ENCODE peak calls at places on chromosomes 6 and 20, in four cellular contexts. U, K, D and R are unnamed samples.

GRCh38 chr6:47665112-47665511 is 33.3 kb upstream of the ADGRF4 start:
- DNase-seq in D (peak; percentile 31), K (no peak), U (no peak), R (no peak)

GRCh38 chr20:34538671-34539123 is 19.8 kb upstream of the MAP1LC3A start:
- DNase-seq in K (peak; percentile 75), U (no peak), D (no peak), R (no peak)

GRCh38 chr6:24313477-24314141 is 44.2 kb downstream of the DCDC2 start:
- DNase-seq in D (no peak), U (no peak), K (no peak), R (peak; percentile 8)

GRCh38 chr20:51943761-51944160 is 141.4 kb upstream of the SALL4 start:
- DNase-seq in U (no peak), D (no peak), K (no peak), R (no peak)

GRCh38 chr20:61045091-61045490 is 207.0 kb upstream of the CDH4 start:
- DNase-seq in K (no peak), D (no peak), U (no peak), R (no peak)

GRCh38 chr20:1876217-1876921 is 18.8 kb upstream of the SIRPA start:
- DNase-seq in U (no peak), D (no peak), K (no peak), R (no peak)

GRCh38 chr6:167576050-167576741 is 250.5 kb upstream of the AFDN start:
- DNase-seq in D (no peak), K (peak; percentile 52), U (no peak), R (no peak)

GRCh38 chr6:45591306-45591705 is 213.6 kb upstream of the SUPT3H start:
- DNase-seq in D (no peak), K (no peak), U (no peak), R (no peak)

GRCh38 chr6:166653639-166653941 is 26.5 kb upstream of the RPS6KA2 start:
- DNase-seq in K (no peak), U (no peak), D (no peak), R (no peak)

GRCh38 chr20:60372282-60372681 is 414.1 kb downstream of the CDH26 start:
- DNase-seq in D (no peak), K (no peak), U (no peak), R (no peak)

GRCh38 chr6:56758120-56758519 is 115.4 kb upstream of the DST start:
- DNase-seq in K (no peak), D (no peak), U (no peak), R (no peak)

GRCh38 chr20:38049800-38050199 is 16.3 kb downstream of the RPRD1B start:
- DNase-seq in K (no peak), D (no peak), U (no peak), R (peak; percentile 48)

GRCh38 chr6:15352884-15353283 is 107.0 kb downstream of the JARID2 start:
- DNase-seq in D (no peak), K (no peak), U (no peak), R (no peak)

GRCh38 chr6:107730106-107730505 is 94.0 kb downstream of the SCML4 start:
- DNase-seq in K (no peak), D (no peak), U (no peak), R (no peak)

GRCh38 chr6:143451531-143451930 is 926 bp downstream of the PEX3 start:
- DNase-seq in U (no peak), K (no peak), D (no peak), R (no peak)

GRCh38 chr6:99514089-99514488 is 1.1 kb downstream of the USP45 start:
- DNase-seq in U (no peak), K (no peak), D (no peak), R (no peak)

GRCh38 chr20:18058661-18059467 is 1.1 kb upstream of the OVOL2 start:
- DNase-seq in K (no peak), U (no peak), D (peak; percentile 16), R (no peak)

GRCh38 chr20:50189681-50190250 is 864 bp upstream of the CEBPB start:
- DNase-seq in D (no peak), U (no peak), K (no peak), R (no peak)

GRCh38 chr20:17542481-17542880 is 11.3 kb upstream of the BFSP1 start:
- DNase-seq in D (no peak), U (no peak), K (no peak), R (no peak)

GRCh38 chr20:4848041-4848440 is 126.3 kb downstream of the PRND start:
- DNase-seq in K (peak; percentile 54), D (no peak), U (no peak), R (no peak)

GRCh38 chr20:1122388-1123315 is 4.2 kb downstream of the PSMF1 start:
- DNase-seq in K (no peak), U (no peak), D (no peak), R (no peak)

GRCh38 chr6:35808688-35809087 is 3.5 kb downstream of the LHFPL5 start:
- DNase-seq in U (no peak), D (no peak), K (no peak), R (no peak)

GRCh38 chr6:147774856-147775255 is 266.4 kb downstream of the SAMD5 start:
- DNase-seq in U (no peak), D (no peak), K (no peak), R (no peak)

GRCh38 chr6:131792091-131792496 is 15.7 kb upstream of the ENPP1 start:
- DNase-seq in K (no peak), D (no peak), U (no peak), R (no peak)

GRCh38 chr20:23446505-23446904 is 6.2 kb downstream of the CST11 start:
- DNase-seq in D (peak; percentile 35), K (no peak), U (no peak), R (no peak)

GRCh38 chr6:159250633-159251032 is 81.4 kb downstream of the FNDC1 start:
- DNase-seq in K (no peak), D (no peak), U (no peak), R (no peak)

GRCh38 chr6:159254186-159254585 is 85.0 kb downstream of the FNDC1 start:
- DNase-seq in D (no peak), U (no peak), K (no peak), R (no peak)

GRCh38 chr6:159255434-159255951 is 86.3 kb downstream of the FNDC1 start:
- DNase-seq in K (no peak), U (no peak), D (no peak), R (no peak)

GRCh38 chr6:159256128-159256527 is 86.9 kb downstream of the FNDC1 start:
- DNase-seq in U (no peak), K (no peak), D (no peak), R (no peak)

GRCh38 chr6:159252955-159253508 is 83.8 kb downstream of the FNDC1 start:
- DNase-seq in D (peak; percentile 33), K (no peak), U (no peak), R (peak; percentile 4)
- TF ChIP-seq CTCF in D (peak; percentile 36), K (no peak), U (no peak), R (peak; percentile 62)

GRCh38 chr6:42287756-42288155 is 70.1 kb upstream of the MRPS10 start:
- DNase-seq in K (no peak), U (no peak), D (no peak), R (no peak)
- H3K9me3 ChIP-seq in K (no peaks in the 10 kb centered on the region), U (no peaks in the 10 kb centered on the region), D (no peaks in the 10 kb centered on the region), R (no peaks in the 10 kb centered on the region)

GRCh38 chr6:33790306-33790855 is 1.5 kb upstream of the LEMD2 start:
- DNase-seq in D (no peak), K (no peak), U (no peak), R (no peak)
- TF ChIP-seq CTCF in D (no peak), K (no peak), U (no peak), R (no peak)

DNA sequence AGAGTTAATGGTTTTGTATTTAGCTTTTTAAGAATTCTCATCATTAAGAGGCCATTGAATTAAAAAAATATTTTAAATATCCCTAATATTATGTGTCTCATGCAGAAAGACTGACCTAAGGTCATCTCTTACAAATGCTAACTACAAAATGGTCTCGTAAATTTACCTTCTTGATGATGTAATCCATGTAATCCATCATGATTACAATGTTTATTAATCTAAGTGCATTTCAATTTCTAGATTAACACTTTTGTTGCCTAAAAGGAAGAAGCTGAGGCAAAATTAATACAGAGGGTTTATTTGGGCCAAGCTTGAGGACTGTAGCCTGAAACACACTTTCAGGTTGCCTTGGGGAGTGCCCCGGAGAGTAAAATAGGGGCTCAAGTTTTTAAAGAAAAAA is 18.4 kb downstream of the DUSP22 start:
- DNase-seq in U (no peak), K (no peak), D (no peak), R (no peak)
- H3K9me3 ChIP-seq in U (no peaks in the 10 kb centered on the region), K (no peaks in the 10 kb centered on the region), D (peaks cover 7% of the 10 kb centered on the region), R (peaks cover 32% of the 10 kb centered on the region)

GRCh38 chr6:40573221-40573620 is 13.9 kb downstream of the LRFN2 start:
- DNase-seq in K (no peak), D (no peak), U (no peak), R (no peak)

GRCh38 chr6:40582892-40583291 is 4.3 kb downstream of the LRFN2 start:
- DNase-seq in K (no peak), U (no peak), D (no peak), R (no peak)

GRCh38 chr6:40579101-40579500 is 8.1 kb downstream of the LRFN2 start:
- DNase-seq in D (no peak), K (no peak), U (no peak), R (no peak)

GRCh38 chr6:40577672-40578071 is 9.5 kb downstream of the LRFN2 start:
- DNase-seq in U (no peak), K (no peak), D (no peak), R (no peak)
- TF ChIP-seq CTCF in U (no peak), K (no peak), D (no peak), R (peak; percentile 8)